ENCODE peak calls at places on chromosomes 16 and 17, in five cellular contexts. F, X, S, I and A are unnamed samples.

GRCh38 chr17:36844013-36844412 is 93.3 kb upstream of the LHX1 start:
- DNase-seq in X (no peak), I (no peak), F (no peak), S (no peak), A (no peak)

GRCh38 chr17:67221062-67221998 is 23.7 kb downstream of the HELZ start:
- DNase-seq in X (no peak), I (peak; percentile 43), S (peak; percentile 66), F (no peak), A (no peak)

GRCh38 chr17:299546-299945 is 53.1 kb downstream of the RPH3AL start:
- DNase-seq in X (no peak), F (peak; percentile 53), S (no peak), I (no peak), A (no peak)

GRCh38 chr17:77502626-77503292 is 362.0 kb downstream of the SEC14L1 start:
- DNase-seq in I (no peak), F (peak; percentile 75), X (no peak), S (no peak), A (no peak)

GRCh38 chr16:88387941-88388627 is 5.3 kb downstream of the ZNF469 start:
- DNase-seq in S (no peak), X (peak; percentile 64), F (no peak), I (peak; percentile 22), A (peak; percentile 41)

GRCh38 chr16:11297492-11298142 is 16.5 kb upstream of the PRM1 start:
- DNase-seq in F (peak; percentile 89), X (peak; percentile 87), S (peak; percentile 62), I (peak; percentile 52), A (no peak)

GRCh38 chr17:75153854-75154194 is 488 bp downstream of the JPT1 start:
- DNase-seq in F (no peak), S (peak; percentile 66), X (peak; percentile 35), I (peak; percentile 21), A (no peak)

GRCh38 chr16:22901563-22901962 is 87.6 kb downstream of the HS3ST2 start:
- DNase-seq in X (no peak), S (no peak), F (no peak), I (no peak), A (no peak)

GRCh38 chr16:75591001-75591852 is 25.0 kb downstream of the GABARAPL2 start:
- DNase-seq in F (peak; percentile 84), X (peak; percentile 68), S (peak; percentile 50), I (no peak), A (peak; percentile 31)

GRCh38 chr17:65109990-65110680 is 27.0 kb upstream of the RGS9 start:
- DNase-seq in X (no peak), S (no peak), I (peak; percentile 26), F (no peak), A (no peak)

GRCh38 chr16:21083729-21084268 is 66.8 kb downstream of the DNAH3 start:
- DNase-seq in I (peak; percentile 63), X (peak; percentile 75), F (peak; percentile 91), S (peak; percentile 75), A (no peak)

GRCh38 chr16:48393843-48394703 is 8.9 kb upstream of the SIAH1 start:
- DNase-seq in X (peak; percentile 44), F (peak; percentile 87), I (peak; percentile 16), S (no peak), A (no peak)

GRCh38 chr17:78523939-78524655 is 53.1 kb downstream of the DNAH17 start:
- DNase-seq in X (no peak), F (no peak), S (peak; percentile 11), I (no peak), A (no peak)

GRCh38 chr16:23072084-23072599 is 77.1 kb downstream of the USP31 start:
- DNase-seq in X (peak; percentile 95), F (no peak), I (peak; percentile 70), S (no peak), A (no peak)

GRCh38 chr17:32755045-32755805 is 121.7 kb downstream of the MYO1D start:
- DNase-seq in S (peak; percentile 72), F (no peak), I (peak; percentile 68), X (no peak), A (no peak)